ENCODE peak calls at places on chromosome 19, in eight cellular contexts. Z, U, P, X, H, K, M and S are unnamed samples.

GRCh38 chr19:49889038-49889686 is 7.5 kb downstream of the IL4I1 start:
- DNase-seq in Z (no peak), U (no peak), P (no peak), X (no peak), H (no peak), K (no peak), M (no peak), S (no peak)

GRCh38 chr19:8240274-8241229 is 31.4 kb downstream of the CERS4 start:
- DNase-seq in Z (no peak), U (peak; percentile 37), P (peak; percentile 65), X (peak; percentile 79), H (peak; percentile 95), K (peak; percentile 79), M (peak; percentile 87), S (peak; percentile 95)

GRCh38 chr19:53541971-53542370 is 4.0 kb downstream of the ZNF331 start:
- DNase-seq in Z (no peak), U (peak; percentile 60), P (no peak), X (no peak), H (no peak), K (no peak), M (no peak), S (peak; percentile 15)

GRCh38 chr19:6241680-6242079 is 38.1 kb downstream of the MLLT1 start:
- DNase-seq in Z (no peak), U (no peak), P (peak; percentile 59), X (no peak), H (no peak), K (no peak), M (no peak), S (no peak)

GRCh38 chr19:54421169-54421516 is 5.9 kb downstream of the TTYH1 start:
- DNase-seq in Z (no peak), U (no peak), P (no peak), X (no peak), H (no peak), K (no peak), M (no peak), S (no peak)

GRCh38 chr19:19860756-19861390 is 4.8 kb upstream of the ZNF253 start:
- DNase-seq in Z (no peak), U (peak; percentile 2), P (no peak), X (no peak), H (no peak), K (peak; percentile 60), M (no peak), S (no peak)

GRCh38 chr19:3142938-3143337 is 7.1 kb downstream of the GNA15 start:
- DNase-seq in Z (no peak), U (no peak), P (no peak), X (no peak), H (no peak), K (no peak), M (no peak), S (no peak)

GRCh38 chr19:12871681-12872080 is 9.6 kb downstream of the DNASE2 start:
- DNase-seq in Z (no peak), U (no peak), P (no peak), X (no peak), H (no peak), K (no peak), M (no peak), S (no peak)

GRCh38 chr19:45729774-45730388 is 815 bp downstream of the FBXO46 start:
- DNase-seq in Z (peak; percentile 60), U (peak; percentile 74), P (no peak), X (peak; percentile 30), H (no peak), K (no peak), M (no peak), S (peak; percentile 18)